ENCODE peak calls at places on chromosome 18, in four cellular contexts. One of them, this sample, is unnamed.

GRCh38 chr18:21115519-21116411 is 4.2 kb upstream of the ROCK1 start:
- DNase-seq in neural progenitor cell: peak; percentile 39
- DNase-seq in GM12865: no peak
- DNase-seq in body of pancreas: no peak
- DNase-seq in this sample: peak; percentile 13

GRCh38 chr18:76553715-76554603 is 58.9 kb upstream of the ZNF516 start:
- DNase-seq in neural progenitor cell: no peak
- DNase-seq in GM12865: no peak
- DNase-seq in body of pancreas: peak; percentile 40
- DNase-seq in this sample: no peak

GRCh38 chr18:80253871-80254492 is 6.7 kb upstream of the PARD6G start:
- DNase-seq in neural progenitor cell: no peak
- DNase-seq in GM12865: no peak
- DNase-seq in body of pancreas: no peak
- DNase-seq in this sample: no peak

GRCh38 chr18:33114749-33115148 is 325.8 kb downstream of the CCDC178 start:
- DNase-seq in neural progenitor cell: no peak
- DNase-seq in GM12865: no peak
- DNase-seq in body of pancreas: no peak
- DNase-seq in this sample: no peak

GRCh38 chr18:35469696-35470095 is 28.1 kb downstream of the INO80C start:
- DNase-seq in neural progenitor cell: no peak
- DNase-seq in GM12865: no peak
- DNase-seq in body of pancreas: no peak
- DNase-seq in this sample: no peak

GRCh38 chr18:44900627-44901026 is 219.9 kb downstream of the SETBP1 start:
- DNase-seq in neural progenitor cell: no peak
- DNase-seq in GM12865: no peak
- DNase-seq in body of pancreas: no peak
- DNase-seq in this sample: no peak

GRCh38 chr18:73101977-73102376 is 234.2 kb upstream of the NETO1 start:
- DNase-seq in neural progenitor cell: no peak
- DNase-seq in GM12865: no peak
- DNase-seq in body of pancreas: no peak
- DNase-seq in this sample: no peak

GRCh38 chr18:6835345-6835744 is 105.8 kb downstream of the ARHGAP28 start:
- DNase-seq in neural progenitor cell: no peak
- DNase-seq in GM12865: no peak
- DNase-seq in body of pancreas: no peak
- DNase-seq in this sample: no peak

GRCh38 chr18:67551146-67551545 is 34.6 kb upstream of the DSEL start:
- DNase-seq in neural progenitor cell: peak; percentile 44
- DNase-seq in GM12865: no peak
- DNase-seq in body of pancreas: no peak
- DNase-seq in this sample: no peak

GRCh38 chr18:3692113-3692621 is 242.2 kb downstream of the TGIF1 start:
- DNase-seq in neural progenitor cell: no peak
- DNase-seq in GM12865: no peak
- DNase-seq in body of pancreas: no peak
- DNase-seq in this sample: no peak

GRCh38 chr18:51337406-51337805 is 139.9 kb upstream of the MEX3C start:
- DNase-seq in neural progenitor cell: no peak
- DNase-seq in GM12865: no peak
- DNase-seq in body of pancreas: no peak
- DNase-seq in this sample: peak; percentile 71

GRCh38 chr18:66193394-66193793 is 410.5 kb downstream of the CDH19 start:
- DNase-seq in neural progenitor cell: no peak
- DNase-seq in GM12865: no peak
- DNase-seq in body of pancreas: no peak
- DNase-seq in this sample: no peak

GRCh38 chr18:12038082-12038660 is 55.5 kb upstream of the ANKRD62 start:
- DNase-seq in neural progenitor cell: peak; percentile 54
- DNase-seq in GM12865: no peak
- DNase-seq in body of pancreas: peak; percentile 49
- DNase-seq in this sample: no peak
- H3K4me3 ChIP-seq in neural progenitor cell: peak overlapping the region; percentile 61
- H3K4me3 ChIP-seq in GM12865: no peak overlapping the region
- H3K4me3 ChIP-seq in body of pancreas: no peak overlapping the region
- H3K4me3 ChIP-seq in this sample: peak overlapping the region; percentile 39

DNA sequence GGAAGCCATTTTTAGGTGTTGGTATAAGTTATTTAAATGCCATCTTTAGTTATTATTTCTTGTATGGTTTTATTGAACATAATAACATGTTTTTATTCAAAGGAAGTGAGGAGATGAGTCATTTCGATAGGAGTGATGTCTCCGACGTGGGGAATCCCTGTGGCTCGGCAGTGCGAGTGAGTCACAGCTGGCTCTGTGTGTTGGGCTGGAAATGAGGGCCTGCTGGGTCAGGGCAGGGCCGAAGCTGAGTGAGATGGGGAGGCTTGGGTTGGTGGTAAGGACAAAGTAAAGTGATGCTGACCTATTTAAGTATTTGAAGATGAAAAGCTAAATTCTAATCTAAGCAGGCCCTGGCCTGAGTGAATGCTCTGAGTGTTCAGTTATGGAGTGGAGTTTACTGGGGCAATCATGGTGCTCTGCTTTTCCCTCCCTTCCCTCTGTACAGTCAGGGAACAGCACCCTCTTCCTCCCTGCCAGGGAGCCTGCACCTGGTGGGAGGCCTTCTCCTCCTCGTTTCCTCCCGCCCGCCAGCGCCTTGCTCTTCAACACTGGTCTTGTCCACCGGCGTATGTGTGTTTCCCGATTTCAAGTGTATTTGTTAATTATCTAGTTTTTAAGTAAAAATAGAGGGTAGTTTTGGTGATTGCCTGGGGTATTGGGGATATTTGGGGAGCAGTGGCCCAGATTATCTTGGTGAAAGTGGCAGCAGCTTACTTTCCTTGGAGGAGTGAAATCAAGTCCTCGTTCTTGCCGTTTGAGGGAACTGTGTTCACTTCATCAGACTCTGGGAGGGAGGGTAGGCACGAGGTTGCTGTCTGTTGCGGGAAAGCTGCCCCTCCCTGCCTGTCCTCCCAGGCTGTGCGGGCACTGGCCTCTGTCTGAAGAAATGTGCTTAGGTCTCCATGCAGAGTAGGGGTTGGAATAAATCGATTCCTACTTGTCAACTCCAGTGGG is 157.0 kb downstream of the LDLRAD4 start:
- DNase-seq in neural progenitor cell: no peak
- DNase-seq in GM12865: peak; percentile 83
- DNase-seq in body of pancreas: peak; percentile 67
- DNase-seq in this sample: peak; percentile 88
- H3K4me3 ChIP-seq in neural progenitor cell: no peak overlapping the region
- H3K4me3 ChIP-seq in GM12865: no peak overlapping the region
- H3K4me3 ChIP-seq in body of pancreas: no peak overlapping the region
- H3K4me3 ChIP-seq in this sample: no peak overlapping the region

GRCh38 chr18:46711444-46711863 is 45.4 kb downstream of the ST8SIA5 start:
- DNase-seq in neural progenitor cell: no peak
- DNase-seq in GM12865: peak; percentile 29
- DNase-seq in body of pancreas: no peak
- DNase-seq in this sample: peak; percentile 94
- H3K4me3 ChIP-seq in neural progenitor cell: no peak overlapping the region
- H3K4me3 ChIP-seq in GM12865: no peak overlapping the region
- H3K4me3 ChIP-seq in body of pancreas: no peak overlapping the region
- H3K4me3 ChIP-seq in this sample: no peak overlapping the region

GRCh38 chr18:56987236-56987635 is 159.7 kb upstream of the BOD1L2 start:
- DNase-seq in neural progenitor cell: no peak
- DNase-seq in GM12865: no peak
- DNase-seq in body of pancreas: no peak
- DNase-seq in this sample: no peak

GRCh38 chr18:56986829-56987228 is 160.1 kb upstream of the BOD1L2 start:
- DNase-seq in neural progenitor cell: peak; percentile 78
- DNase-seq in GM12865: no peak
- DNase-seq in body of pancreas: no peak
- DNase-seq in this sample: no peak

GRCh38 chr18:56983275-56983992 is 163.5 kb upstream of the BOD1L2 start:
- DNase-seq in neural progenitor cell: no peak
- DNase-seq in GM12865: no peak
- DNase-seq in body of pancreas: no peak
- DNase-seq in this sample: no peak

GRCh38 chr18:56982756-56983155 is 164.1 kb upstream of the BOD1L2 start:
- DNase-seq in neural progenitor cell: no peak
- DNase-seq in GM12865: no peak
- DNase-seq in body of pancreas: no peak
- DNase-seq in this sample: no peak

GRCh38 chr18:56984731-56985130 is 162.2 kb upstream of the BOD1L2 start:
- DNase-seq in neural progenitor cell: no peak
- DNase-seq in GM12865: no peak
- DNase-seq in body of pancreas: no peak
- DNase-seq in this sample: no peak
- H3K4me3 ChIP-seq in neural progenitor cell: no peak overlapping the region
- H3K4me3 ChIP-seq in GM12865: no peak overlapping the region
- H3K4me3 ChIP-seq in body of pancreas: no peak overlapping the region
- H3K4me3 ChIP-seq in this sample: no peak overlapping the region

DNA sequence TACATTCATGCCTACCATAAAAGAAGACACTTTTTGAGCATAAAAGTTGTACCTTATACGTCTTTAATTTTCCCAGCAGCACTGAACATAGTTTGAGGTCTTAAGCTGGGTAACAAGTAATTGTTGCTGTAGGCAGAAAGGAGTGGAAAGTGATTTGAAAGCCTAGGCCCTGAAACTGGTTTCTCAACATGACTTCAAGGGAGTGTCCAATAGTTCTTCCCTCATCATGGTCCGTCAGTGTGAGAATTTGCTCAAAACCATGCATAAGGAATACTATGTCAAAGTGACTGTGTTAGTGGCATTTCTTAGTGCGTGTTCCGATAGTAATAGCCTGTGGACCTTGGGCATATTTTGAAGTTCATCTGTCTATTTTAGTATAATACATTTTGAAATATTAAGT is 463.1 kb downstream of the PTPRM start:
- DNase-seq in neural progenitor cell: no peak
- DNase-seq in GM12865: no peak
- DNase-seq in body of pancreas: no peak
- DNase-seq in this sample: no peak
- H3K4me3 ChIP-seq in neural progenitor cell: no peak overlapping the region
- H3K4me3 ChIP-seq in GM12865: no peak overlapping the region
- H3K4me3 ChIP-seq in body of pancreas: no peak overlapping the region
- H3K4me3 ChIP-seq in this sample: no peak overlapping the region

GRCh38 chr18:50161806-50162205 is 33.1 kb downstream of the MYO5B start:
- DNase-seq in neural progenitor cell: no peak
- DNase-seq in GM12865: no peak
- DNase-seq in body of pancreas: no peak
- DNase-seq in this sample: no peak
- H3K4me3 ChIP-seq in neural progenitor cell: no peak overlapping the region
- H3K4me3 ChIP-seq in GM12865: no peak overlapping the region
- H3K4me3 ChIP-seq in body of pancreas: no peak overlapping the region
- H3K4me3 ChIP-seq in this sample: no peak overlapping the region